ENCODE peak calls at places on chromosomes 5 and 9, in six cellular contexts. K, A, D, G, B and Q are unnamed samples.

GRCh38 chr5:113447651-113448050 is 12.9 kb upstream of the TSSK1B start:
- DNase-seq in K (no peak), A (no peak), D (peak), G (no peak), B (peak), Q (peak)

GRCh38 chr9:14313378-14313940 is 482 bp downstream of the NFIB start:
- DNase-seq in K (peak), A (peak), D (peak), G (peak), B (no peak), Q (peak)

GRCh38 chr9:37963936-37964739 is 60.2 kb upstream of the SLC25A51 start:
- DNase-seq in K (peak), A (no peak), D (no peak), G (peak), B (no peak), Q (no peak)

GRCh38 chr9:120635011-120635410 is 55.0 kb upstream of the CDK5RAP2 start:
- DNase-seq in K (no peak), A (no peak), D (no peak), G (no peak), B (no peak), Q (no peak)

GRCh38 chr9:19934301-19934868 is 145.5 kb upstream of the SLC24A2 start:
- DNase-seq in K (peak), A (peak), D (peak), G (peak), B (no peak), Q (peak)

GRCh38 chr5:1998716-1999317 is 116.1 kb upstream of the IRX4 start:
- DNase-seq in K (no peak), A (no peak), D (no peak), G (no peak), B (no peak), Q (no peak)

GRCh38 chr5:180330810-180331646 is 22.1 kb downstream of the GFPT2 start:
- DNase-seq in K (peak), A (peak), D (no peak), G (peak), B (no peak), Q (peak)

GRCh38 chr5:10355071-10355889 is 1.8 kb downstream of the MARCHF6 start:
- DNase-seq in K (no peak), A (no peak), D (no peak), G (peak), B (no peak), Q (peak)

GRCh38 chr9:119802621-119803020 is 433.4 kb upstream of the BRINP1 start:
- DNase-seq in K (peak), A (no peak), D (peak), G (no peak), B (no peak), Q (no peak)

GRCh38 chr9:92257327-92257726 is 36.2 kb downstream of the IARS1 start:
- DNase-seq in K (no peak), A (no peak), D (no peak), G (no peak), B (no peak), Q (no peak)

GRCh38 chr5:176870110-176870591 is 29.0 kb downstream of the HK3 start:
- DNase-seq in K (peak), A (peak), D (peak), G (peak), B (peak), Q (peak)

GRCh38 chr9:113682297-113682771 is 193.8 kb upstream of the ZNF618 start:
- DNase-seq in K (peak), A (peak), D (peak), G (peak), B (peak), Q (peak)

GRCh38 chr5:132384506-132384905 is 15.0 kb downstream of the SLC22A5 start:
- DNase-seq in K (no peak), A (no peak), D (no peak), G (no peak), B (no peak), Q (no peak)

GRCh38 chr9:35029852-35030251 is 40.3 kb downstream of the DNAJB5 start:
- DNase-seq in K (no peak), A (no peak), D (no peak), G (no peak), B (no peak), Q (peak)

GRCh38 chr5:104498281-104498680 is 935.7 kb upstream of the NUDT12 start:
- DNase-seq in K (no peak), A (peak), D (no peak), G (peak), B (no peak), Q (no peak)

GRCh38 chr9:98517710-98518109 is 191.0 kb downstream of the GABBR2 start:
- DNase-seq in K (no peak), A (peak), D (no peak), G (no peak), B (no peak), Q (no peak)

GRCh38 chr9:112059145-112059979 is 115.7 kb downstream of the SUSD1 start:
- DNase-seq in K (peak), A (no peak), D (no peak), G (peak), B (no peak), Q (peak)
- H3K9ac ChIP-seq in K (no peak), A (no peak), D (no peak), G (no peak), B (no peak), Q (no peak)

GRCh38 chr5:90386099-90386710 is 23.4 kb downstream of the CETN3 start:
- DNase-seq in K (no peak), A (peak), D (no peak), G (peak), B (no peak), Q (no peak)
- H3K9ac ChIP-seq in K (no peak), A (no peak), D (no peak), G (no peak), B (no peak), Q (no peak)

GRCh38 chr5:138905541-138905940 is 30.4 kb upstream of the LRRTM2 start:
- DNase-seq in K (no peak), A (peak), D (no peak), G (peak), B (no peak), Q (peak)
- H3K9ac ChIP-seq in K (no peak), A (no peak), D (no peak), G (no peak), B (no peak), Q (no peak)

GRCh38 chr5:14234204-14234603 is 91.1 kb downstream of the TRIO start:
- DNase-seq in K (no peak), A (peak), D (no peak), G (peak), B (no peak), Q (peak)
- H3K9ac ChIP-seq in K (no peak), A (no peak), D (no peak), G (no peak), B (no peak), Q (no peak)

GRCh38 chr5:88824141-88824540 is 58.8 kb downstream of the MEF2C start:
- DNase-seq in K (no peak), A (no peak), D (no peak), G (no peak), B (no peak), Q (no peak)
- H3K9ac ChIP-seq in K (no peak), A (no peak), D (no peak), G (no peak), B (no peak), Q (no peak)

DNA sequence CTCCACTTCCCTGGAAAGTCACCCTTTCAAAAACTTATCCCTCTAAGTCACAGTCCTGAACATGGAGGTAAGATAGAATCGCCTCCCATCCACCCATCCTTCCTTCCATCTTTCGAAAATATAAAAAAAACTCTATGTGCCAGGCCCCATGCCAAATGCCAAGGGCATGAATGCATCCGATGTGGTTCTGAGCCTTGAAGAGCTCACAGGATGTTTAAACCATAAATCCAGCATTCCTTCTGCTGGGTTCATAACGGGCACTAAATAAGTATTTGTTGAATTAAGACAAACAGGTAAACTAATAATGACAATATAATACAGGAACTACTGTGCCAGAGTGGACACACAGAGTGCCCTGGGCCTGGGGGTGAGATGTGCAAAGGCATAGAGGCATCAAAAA is 147.3 kb downstream of the TTLL11 start:
- DNase-seq in K (no peak), A (no peak), D (no peak), G (peak), B (no peak), Q (no peak)
- H3K9ac ChIP-seq in K (no peak), A (no peak), D (no peak), G (no peak), B (no peak), Q (no peak)

DNA sequence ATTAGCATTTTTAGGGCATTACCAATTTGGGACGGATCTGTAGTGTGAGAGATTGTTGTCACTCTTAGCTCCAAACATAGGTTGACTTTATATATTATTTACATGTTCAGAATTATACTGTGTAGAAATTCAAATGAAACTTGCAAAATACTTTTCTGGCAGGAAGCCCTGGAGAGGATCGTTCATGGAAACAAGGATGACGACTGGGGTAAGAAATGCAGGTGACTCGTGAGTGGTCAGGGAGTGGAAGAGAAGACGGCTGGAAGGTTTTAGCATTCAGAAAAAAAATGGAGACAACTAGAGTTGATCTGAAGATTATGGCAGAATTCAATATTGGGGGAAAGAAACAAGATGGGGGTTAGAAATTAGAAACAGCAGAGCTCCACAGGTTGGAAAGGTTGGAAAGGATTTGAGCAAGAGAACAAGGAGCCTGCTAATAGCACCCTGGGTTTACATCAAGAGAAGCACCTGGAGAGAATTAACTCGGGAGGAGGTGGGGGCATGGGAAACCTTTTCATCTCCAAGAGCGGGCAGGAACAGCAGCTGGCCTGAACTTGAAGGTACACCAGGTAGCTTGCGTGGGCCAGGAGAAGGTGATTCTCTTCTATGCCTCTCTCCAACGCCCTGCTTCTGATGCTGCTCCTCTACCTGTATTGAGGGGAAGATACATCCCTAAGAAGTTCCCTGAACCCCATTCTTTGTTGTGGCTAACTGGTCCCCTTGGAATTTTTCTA is 37.0 kb upstream of the GLRX start:
- DNase-seq in K (no peak), A (peak), D (no peak), G (peak), B (no peak), Q (peak)
- H3K9ac ChIP-seq in K (no peak), A (no peak), D (no peak), G (peak), B (no peak), Q (no peak)